ENCODE peak calls at places on chromosome 18, in seven cellular contexts. T, M, Q, H, X, G and C are unnamed samples.

GRCh38 chr18:49100226-49100968 is 149.6 kb upstream of the SMAD7 start:
- DNase-seq in T (no peak), M (no peak), Q (no peak), H (no peak), X (no peak), G (peak), C (no peak)

GRCh38 chr18:31686572-31686971 is 2.2 kb upstream of the B4GALT6 start:
- DNase-seq in T (no peak), M (no peak), Q (no peak), H (no peak), X (no peak), G (no peak), C (no peak)

GRCh38 chr18:59990121-59990818 is 90.5 kb downstream of the PMAIP1 start:
- DNase-seq in T (no peak), M (no peak), Q (no peak), H (no peak), X (no peak), G (no peak), C (no peak)

GRCh38 chr18:34482204-34482603 is 227.9 kb upstream of the DTNA start:
- DNase-seq in T (no peak), M (no peak), Q (no peak), H (no peak), X (no peak), G (no peak), C (no peak)

GRCh38 chr18:986552-986951 is 81.9 kb downstream of the ADCYAP1 start:
- DNase-seq in T (no peak), M (no peak), Q (no peak), H (no peak), X (no peak), G (no peak), C (no peak)

GRCh38 chr18:32920796-32921787 is 148.3 kb upstream of the KLHL14 start:
- DNase-seq in T (no peak), M (no peak), Q (no peak), H (no peak), X (no peak), G (peak), C (no peak)

GRCh38 chr18:23809411-23809810 is 120.2 kb downstream of the LAMA3 start:
- DNase-seq in T (no peak), M (peak), Q (no peak), H (no peak), X (no peak), G (no peak), C (no peak)

GRCh38 chr18:23861326-23861725 is 153.2 kb upstream of the TTC39C start:
- DNase-seq in T (no peak), M (no peak), Q (no peak), H (no peak), X (no peak), G (no peak), C (no peak)

GRCh38 chr18:66694857-66695256 is 91.0 kb upstream of the CDH19 start:
- DNase-seq in T (no peak), M (no peak), Q (no peak), H (no peak), X (no peak), G (no peak), C (no peak)

GRCh38 chr18:67199993-67200617 is 316.4 kb downstream of the DSEL start:
- DNase-seq in T (no peak), M (no peak), Q (no peak), H (no peak), X (no peak), G (peak), C (no peak)

GRCh38 chr18:28594034-28594433 is 417.1 kb upstream of the CDH2 start:
- DNase-seq in T (no peak), M (no peak), Q (no peak), H (no peak), X (no peak), G (peak), C (no peak)

GRCh38 chr18:77749189-77749588 is 499.5 kb downstream of the GALR1 start:
- DNase-seq in T (no peak), M (no peak), Q (no peak), H (peak), X (no peak), G (no peak), C (no peak)

GRCh38 chr18:74171910-74172606 is 23.7 kb downstream of the TIMM21 start:
- DNase-seq in T (no peak), M (no peak), Q (no peak), H (no peak), X (no peak), G (no peak), C (no peak)

GRCh38 chr18:49892148-49892924 is 79.0 kb upstream of the ACAA2 start:
- DNase-seq in T (no peak), M (no peak), Q (no peak), H (no peak), X (no peak), G (peak), C (no peak)

GRCh38 chr18:27073404-27073830 is 111.7 kb downstream of the CHST9 start:
- DNase-seq in T (no peak), M (no peak), Q (no peak), H (no peak), X (no peak), G (no peak), C (no peak)

GRCh38 chr18:31512203-31512764 is 14.3 kb downstream of the DSG2 start:
- DNase-seq in T (no peak), M (no peak), Q (no peak), H (no peak), X (no peak), G (peak), C (no peak)

GRCh38 chr18:60943297-60943696 is 389.9 kb upstream of the CDH20 start:
- DNase-seq in T (no peak), M (no peak), Q (no peak), H (no peak), X (no peak), G (no peak), C (no peak)

GRCh38 chr18:434410-434809 is 66.1 kb downstream of the COLEC12 start:
- DNase-seq in T (no peak), M (no peak), Q (no peak), H (no peak), X (no peak), G (peak), C (no peak)

GRCh38 chr18:11398625-11399024 is 210.8 kb upstream of the SLC35G4 start:
- DNase-seq in T (no peak), M (no peak), Q (no peak), H (no peak), X (no peak), G (peak), C (no peak)
- TF ChIP-seq CTCF in T (no peak), M (no peak), Q (no peak), H (no peak), X (no peak), G (peak), C (no peak)

DNA sequence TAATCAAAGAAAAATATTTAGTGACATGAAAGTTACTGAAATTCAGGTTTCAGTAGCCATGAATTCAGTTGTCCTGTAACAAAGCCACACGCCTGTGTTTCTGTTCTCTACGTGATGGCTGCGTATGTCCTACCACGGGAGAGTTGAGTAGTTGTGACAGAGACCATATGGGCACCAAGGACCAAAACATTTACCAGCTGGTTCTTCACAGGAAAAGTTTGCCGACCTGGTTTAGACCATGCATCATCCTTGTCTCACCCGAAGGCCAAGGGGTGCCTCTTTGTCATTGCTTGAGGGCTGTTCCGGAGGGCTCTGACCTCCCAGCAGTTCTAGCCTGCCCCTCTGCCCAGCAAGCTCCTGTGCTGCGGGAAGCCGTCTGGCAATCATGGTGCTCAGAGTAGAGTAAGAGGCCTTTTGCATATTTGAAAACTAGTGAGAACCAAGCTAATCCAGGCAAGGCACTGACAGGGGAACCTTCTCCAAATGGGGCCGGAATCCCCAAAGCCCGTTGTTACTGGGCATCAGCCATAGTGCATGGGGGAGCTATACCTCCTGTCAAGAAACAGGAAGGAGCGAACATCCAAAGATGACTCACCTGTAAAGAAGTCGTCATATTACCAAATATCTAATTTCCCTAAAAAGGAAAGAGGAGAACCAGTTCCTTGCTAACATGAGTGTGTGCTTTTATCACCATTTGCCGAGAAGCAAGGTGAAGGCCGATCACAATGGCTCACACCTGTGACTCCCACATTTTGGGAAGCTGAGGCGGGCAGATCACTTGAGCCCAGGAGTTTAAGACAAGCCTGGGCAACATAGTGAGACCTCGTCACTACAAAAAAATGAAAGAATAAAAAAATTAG is 92.6 kb upstream of the RAB12 start:
- DNase-seq in T (no peak), M (no peak), Q (no peak), H (no peak), X (no peak), G (peak), C (no peak)
- TF ChIP-seq CTCF in T (no peak), M (no peak), Q (no peak), H (no peak), X (no peak), G (no peak), C (no peak)

DNA sequence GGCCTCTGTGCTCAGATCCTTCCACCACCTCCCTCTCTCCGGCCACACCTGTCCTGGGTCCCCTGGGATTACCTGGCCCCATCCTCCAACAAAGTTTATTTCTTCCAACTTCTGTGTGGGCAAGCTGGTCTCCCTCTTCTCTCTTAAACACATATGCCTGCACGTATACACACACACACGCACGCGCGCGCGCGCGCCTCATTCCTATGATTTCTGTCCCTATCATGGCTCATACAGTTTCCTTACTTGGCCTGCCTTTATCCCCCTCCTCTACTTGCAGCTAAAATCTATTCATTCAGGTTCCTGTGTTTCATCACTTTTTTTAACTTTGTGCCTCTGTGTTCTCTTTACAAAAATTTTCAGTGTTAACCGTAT is 96.4 kb downstream of the LOXHD1 start:
- DNase-seq in T (no peak), M (no peak), Q (no peak), H (no peak), X (no peak), G (no peak), C (no peak)
- TF ChIP-seq CTCF in T (no peak), M (no peak), Q (no peak), H (no peak), X (no peak), G (no peak), C (no peak)

GRCh38 chr18:13836559-13836958 is 12.6 kb downstream of the MC5R start:
- DNase-seq in T (no peak), M (no peak), Q (no peak), H (no peak), X (no peak), G (no peak), C (no peak)

GRCh38 chr18:13835202-13835601 is 11.3 kb downstream of the MC5R start:
- DNase-seq in T (no peak), M (no peak), Q (no peak), H (no peak), X (no peak), G (no peak), C (no peak)

GRCh38 chr18:13826209-13826608 is 2.3 kb downstream of the MC5R start:
- DNase-seq in T (no peak), M (no peak), Q (no peak), H (no peak), X (no peak), G (no peak), C (no peak)

GRCh38 chr18:13834501-13835015 is 10.6 kb downstream of the MC5R start:
- DNase-seq in T (no peak), M (no peak), Q (no peak), H (no peak), X (no peak), G (no peak), C (no peak)

DNA sequence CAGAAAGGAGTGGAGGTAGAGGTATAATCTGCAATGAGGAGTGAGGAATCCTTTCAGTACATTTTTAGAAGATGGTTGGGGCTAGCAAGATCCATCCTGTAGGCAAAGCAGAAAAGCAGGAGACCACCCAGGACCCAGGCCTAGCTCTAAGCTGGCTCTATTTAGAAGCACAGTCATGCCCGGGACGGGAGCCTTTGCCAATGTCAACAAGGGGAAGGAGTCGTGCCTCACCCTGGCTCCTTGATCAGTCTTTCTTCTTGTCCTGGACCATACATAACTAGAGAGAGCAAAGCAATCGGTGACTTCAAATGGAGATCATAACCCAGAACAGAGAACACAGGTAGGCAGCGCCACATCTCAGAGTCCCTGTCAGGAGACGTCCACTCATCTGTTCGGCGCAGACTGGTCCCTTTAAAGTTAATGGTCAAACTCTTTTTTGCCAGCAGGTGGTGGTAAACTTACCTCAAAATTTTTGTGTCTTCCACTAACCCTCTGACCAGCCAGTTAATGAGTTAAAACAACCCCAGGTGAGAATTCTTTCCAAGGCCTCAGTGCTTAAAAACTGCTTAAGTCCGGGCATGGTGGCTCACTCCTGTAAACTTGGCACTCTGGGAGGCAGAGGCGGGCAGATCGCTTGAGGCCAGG is 8.0 kb downstream of the MC5R start:
- DNase-seq in T (no peak), M (no peak), Q (no peak), H (no peak), X (no peak), G (no peak), C (no peak)
- TF ChIP-seq CTCF in T (no peak), M (no peak), Q (no peak), H (no peak), X (no peak), G (no peak), C (no peak)

GRCh38 chr18:9850297-9850696 is 35.5 kb upstream of the TXNDC2 start:
- DNase-seq in T (no peak), M (no peak), Q (no peak), H (no peak), X (no peak), G (no peak), C (no peak)
- TF ChIP-seq CTCF in T (no peak), M (no peak), Q (no peak), H (no peak), X (no peak), G (no peak), C (no peak)

GRCh38 chr18:7735194-7735593 is 168.1 kb downstream of the PTPRM start:
- DNase-seq in T (no peak), M (no peak), Q (no peak), H (no peak), X (no peak), G (no peak), C (no peak)
- TF ChIP-seq CTCF in T (no peak), M (no peak), Q (no peak), H (no peak), X (no peak), G (no peak), C (no peak)